ENCODE peak calls at places on chromosomes 13 and 19, in eight cellular contexts. One of them, this sample, is unnamed.

GRCh38 chr13:37473035-37473434 is 125.5 kb downstream of the POSTN start:
- DNase-seq in cardiac muscle cell: no peak
- DNase-seq in transverse colon: no peak
- DNase-seq in adrenal gland: no peak
- DNase-seq in right cardiac atrium: no peak
- DNase-seq in hepatocyte: no peak
- DNase-seq in tibial nerve: no peak
- DNase-seq in CD4-positive, alpha-beta memory T cell: no peak
- DNase-seq in this sample: no peak

GRCh38 chr13:43411741-43412140 is 375.0 kb downstream of the ENOX1 start:
- DNase-seq in hepatocyte: no peak
- DNase-seq in cardiac muscle cell: no peak
- DNase-seq in adrenal gland: peak; percentile 67
- DNase-seq in tibial nerve: no peak
- DNase-seq in CD4-positive, alpha-beta memory T cell: no peak
- DNase-seq in right cardiac atrium: peak; percentile 58
- DNase-seq in transverse colon: peak; percentile 19
- DNase-seq in this sample: no peak

GRCh38 chr13:98144501-98145350 is 1.8 kb downstream of the FARP1 start:
- DNase-seq in CD4-positive, alpha-beta memory T cell: no peak
- DNase-seq in transverse colon: no peak
- DNase-seq in tibial nerve: no peak
- DNase-seq in adrenal gland: peak; percentile 58
- DNase-seq in hepatocyte: peak; percentile 49
- DNase-seq in cardiac muscle cell: peak; percentile 32
- DNase-seq in right cardiac atrium: no peak
- DNase-seq in this sample: no peak

GRCh38 chr13:37059848-37060192 is 332 bp upstream of the SUPT20H start:
- DNase-seq in right cardiac atrium: no peak
- DNase-seq in hepatocyte: no peak
- DNase-seq in CD4-positive, alpha-beta memory T cell: no peak
- DNase-seq in tibial nerve: no peak
- DNase-seq in transverse colon: no peak
- DNase-seq in adrenal gland: no peak
- DNase-seq in cardiac muscle cell: no peak
- DNase-seq in this sample: no peak

GRCh38 chr13:50030315-50030714 is 15.1 kb downstream of the KCNRG start:
- DNase-seq in right cardiac atrium: no peak
- DNase-seq in transverse colon: no peak
- DNase-seq in adrenal gland: no peak
- DNase-seq in cardiac muscle cell: no peak
- DNase-seq in hepatocyte: no peak
- DNase-seq in CD4-positive, alpha-beta memory T cell: no peak
- DNase-seq in tibial nerve: no peak
- DNase-seq in this sample: no peak

GRCh38 chr19:56765107-56765506 is 75.4 kb downstream of the PEG3 start:
- DNase-seq in tibial nerve: no peak
- DNase-seq in hepatocyte: no peak
- DNase-seq in transverse colon: peak; percentile 26
- DNase-seq in CD4-positive, alpha-beta memory T cell: no peak
- DNase-seq in adrenal gland: peak; percentile 87
- DNase-seq in cardiac muscle cell: no peak
- DNase-seq in right cardiac atrium: peak; percentile 87
- DNase-seq in this sample: peak; percentile 69

GRCh38 chr19:55370305-55370988 is at the start of gene IL11:
- DNase-seq in tibial nerve: no peak
- DNase-seq in transverse colon: no peak
- DNase-seq in right cardiac atrium: peak; percentile 31
- DNase-seq in adrenal gland: no peak
- DNase-seq in CD4-positive, alpha-beta memory T cell: no peak
- DNase-seq in cardiac muscle cell: no peak
- DNase-seq in hepatocyte: peak; percentile 59
- DNase-seq in this sample: no peak

GRCh38 chr13:41075034-41075433 is 13.7 kb downstream of the WBP4 start:
- DNase-seq in tibial nerve: peak; percentile 54
- DNase-seq in hepatocyte: peak; percentile 67
- DNase-seq in CD4-positive, alpha-beta memory T cell: no peak
- DNase-seq in cardiac muscle cell: peak; percentile 64
- DNase-seq in right cardiac atrium: no peak
- DNase-seq in transverse colon: no peak
- DNase-seq in adrenal gland: no peak
- DNase-seq in this sample: no peak

GRCh38 chr19:51607077-51607476 is 23.1 kb downstream of the SIGLEC5 start:
- DNase-seq in transverse colon: peak; percentile 66
- DNase-seq in tibial nerve: no peak
- DNase-seq in cardiac muscle cell: no peak
- DNase-seq in right cardiac atrium: no peak
- DNase-seq in adrenal gland: no peak
- DNase-seq in hepatocyte: no peak
- DNase-seq in CD4-positive, alpha-beta memory T cell: no peak
- DNase-seq in this sample: no peak

GRCh38 chr13:113064534-113065405 is 40.8 kb upstream of the F7 start:
- DNase-seq in CD4-positive, alpha-beta memory T cell: no peak
- DNase-seq in hepatocyte: no peak
- DNase-seq in cardiac muscle cell: no peak
- DNase-seq in adrenal gland: no peak
- DNase-seq in transverse colon: no peak
- DNase-seq in right cardiac atrium: no peak
- DNase-seq in tibial nerve: no peak
- DNase-seq in this sample: peak; percentile 27

GRCh38 chr13:26074706-26075105 is 22.9 kb upstream of the SHISA2 start:
- DNase-seq in tibial nerve: no peak
- DNase-seq in CD4-positive, alpha-beta memory T cell: no peak
- DNase-seq in adrenal gland: no peak
- DNase-seq in right cardiac atrium: no peak
- DNase-seq in cardiac muscle cell: no peak
- DNase-seq in transverse colon: no peak
- DNase-seq in hepatocyte: peak; percentile 13
- DNase-seq in this sample: no peak

GRCh38 chr13:93882086-93882651 is 597.3 kb downstream of the DCT start:
- DNase-seq in CD4-positive, alpha-beta memory T cell: no peak
- DNase-seq in right cardiac atrium: no peak
- DNase-seq in tibial nerve: no peak
- DNase-seq in transverse colon: no peak
- DNase-seq in adrenal gland: no peak
- DNase-seq in cardiac muscle cell: no peak
- DNase-seq in hepatocyte: no peak
- DNase-seq in this sample: no peak

GRCh38 chr13:103634066-103634465 is 567.8 kb upstream of the SLC10A2 start:
- DNase-seq in hepatocyte: no peak
- DNase-seq in adrenal gland: no peak
- DNase-seq in cardiac muscle cell: no peak
- DNase-seq in right cardiac atrium: no peak
- DNase-seq in CD4-positive, alpha-beta memory T cell: no peak
- DNase-seq in tibial nerve: no peak
- DNase-seq in transverse colon: no peak
- DNase-seq in this sample: no peak

GRCh38 chr19:46716672-46717033 is 261 bp downstream of the PRKD2 start:
- DNase-seq in tibial nerve: no peak
- DNase-seq in right cardiac atrium: no peak
- DNase-seq in hepatocyte: no peak
- DNase-seq in transverse colon: no peak
- DNase-seq in CD4-positive, alpha-beta memory T cell: no peak
- DNase-seq in cardiac muscle cell: peak; percentile 33
- DNase-seq in adrenal gland: no peak
- DNase-seq in this sample: no peak

GRCh38 chr19:39637891-39638290 is 17.8 kb upstream of the LGALS16 start:
- DNase-seq in right cardiac atrium: no peak
- DNase-seq in CD4-positive, alpha-beta memory T cell: no peak
- DNase-seq in transverse colon: no peak
- DNase-seq in hepatocyte: no peak
- DNase-seq in tibial nerve: no peak
- DNase-seq in cardiac muscle cell: no peak
- DNase-seq in adrenal gland: no peak
- DNase-seq in this sample: no peak

GRCh38 chr19:47658431-47659383 is 49.8 kb downstream of the BICRA start:
- DNase-seq in hepatocyte: peak; percentile 67
- DNase-seq in right cardiac atrium: peak; percentile 27
- DNase-seq in tibial nerve: no peak
- DNase-seq in CD4-positive, alpha-beta memory T cell: no peak
- DNase-seq in transverse colon: peak; percentile 65
- DNase-seq in adrenal gland: no peak
- DNase-seq in cardiac muscle cell: no peak
- DNase-seq in this sample: no peak

GRCh38 chr19:17385878-17386611 is 8.0 kb downstream of the CCDC194 start:
- DNase-seq in tibial nerve: peak; percentile 49
- DNase-seq in cardiac muscle cell: peak; percentile 68
- DNase-seq in CD4-positive, alpha-beta memory T cell: peak; percentile 51
- DNase-seq in transverse colon: peak; percentile 68
- DNase-seq in hepatocyte: peak; percentile 78
- DNase-seq in adrenal gland: peak; percentile 84
- DNase-seq in right cardiac atrium: peak; percentile 88
- DNase-seq in this sample: peak; percentile 84

GRCh38 chr19:2554856-2555255 is 78.9 kb downstream of the GADD45B start:
- DNase-seq in hepatocyte: no peak
- DNase-seq in transverse colon: no peak
- DNase-seq in adrenal gland: no peak
- DNase-seq in tibial nerve: no peak
- DNase-seq in right cardiac atrium: peak; percentile 49
- DNase-seq in CD4-positive, alpha-beta memory T cell: no peak
- DNase-seq in cardiac muscle cell: no peak
- DNase-seq in this sample: peak; percentile 80

GRCh38 chr13:48818495-48818961 is 157.2 kb upstream of the FNDC3A start:
- DNase-seq in right cardiac atrium: no peak
- DNase-seq in cardiac muscle cell: no peak
- DNase-seq in CD4-positive, alpha-beta memory T cell: no peak
- DNase-seq in tibial nerve: no peak
- DNase-seq in adrenal gland: no peak
- DNase-seq in hepatocyte: peak; percentile 68
- DNase-seq in transverse colon: no peak
- DNase-seq in this sample: no peak

GRCh38 chr19:33577947-33578346 is 43.8 kb upstream of the CHST8 start:
- DNase-seq in adrenal gland: no peak
- DNase-seq in hepatocyte: no peak
- DNase-seq in cardiac muscle cell: no peak
- DNase-seq in tibial nerve: no peak
- DNase-seq in CD4-positive, alpha-beta memory T cell: no peak
- DNase-seq in transverse colon: no peak
- DNase-seq in right cardiac atrium: no peak
- DNase-seq in this sample: no peak

GRCh38 chr19:33580645-33581037 is 41.1 kb upstream of the CHST8 start:
- DNase-seq in cardiac muscle cell: no peak
- DNase-seq in tibial nerve: no peak
- DNase-seq in right cardiac atrium: no peak
- DNase-seq in hepatocyte: no peak
- DNase-seq in transverse colon: no peak
- DNase-seq in CD4-positive, alpha-beta memory T cell: no peak
- DNase-seq in adrenal gland: no peak
- DNase-seq in this sample: no peak

GRCh38 chr19:33574824-33575223 is 46.9 kb upstream of the CHST8 start:
- DNase-seq in cardiac muscle cell: no peak
- DNase-seq in tibial nerve: no peak
- DNase-seq in transverse colon: no peak
- DNase-seq in adrenal gland: no peak
- DNase-seq in CD4-positive, alpha-beta memory T cell: no peak
- DNase-seq in hepatocyte: no peak
- DNase-seq in right cardiac atrium: no peak
- DNase-seq in this sample: no peak

GRCh38 chr19:33578697-33579096 is 43.1 kb upstream of the CHST8 start:
- DNase-seq in tibial nerve: no peak
- DNase-seq in hepatocyte: no peak
- DNase-seq in cardiac muscle cell: no peak
- DNase-seq in right cardiac atrium: no peak
- DNase-seq in CD4-positive, alpha-beta memory T cell: no peak
- DNase-seq in adrenal gland: no peak
- DNase-seq in transverse colon: no peak
- DNase-seq in this sample: no peak

GRCh38 chr19:33580026-33580644 is 41.6 kb upstream of the CHST8 start:
- DNase-seq in CD4-positive, alpha-beta memory T cell: no peak
- DNase-seq in adrenal gland: no peak
- DNase-seq in right cardiac atrium: no peak
- DNase-seq in transverse colon: no peak
- DNase-seq in tibial nerve: no peak
- DNase-seq in hepatocyte: peak; percentile 18
- DNase-seq in cardiac muscle cell: no peak
- DNase-seq in this sample: no peak
- H3K27ac ChIP-seq in CD4-positive, alpha-beta memory T cell: no peak overlapping the region
- H3K27ac ChIP-seq in adrenal gland: no peak overlapping the region
- H3K27ac ChIP-seq in right cardiac atrium: no peak overlapping the region
- H3K27ac ChIP-seq in transverse colon: no peak overlapping the region
- H3K27ac ChIP-seq in tibial nerve: no peak overlapping the region
- H3K27ac ChIP-seq in hepatocyte: no peak overlapping the region
- H3K27ac ChIP-seq in cardiac muscle cell: no peak overlapping the region
- H3K27ac ChIP-seq in this sample: no peak overlapping the region

GRCh38 chr19:58338336-58338735 is 11.5 kb downstream of the ZSCAN22 start:
- DNase-seq in adrenal gland: no peak
- DNase-seq in CD4-positive, alpha-beta memory T cell: no peak
- DNase-seq in right cardiac atrium: no peak
- DNase-seq in hepatocyte: no peak
- DNase-seq in transverse colon: no peak
- DNase-seq in tibial nerve: no peak
- DNase-seq in cardiac muscle cell: no peak
- DNase-seq in this sample: no peak
- H3K4me1 ChIP-seq in adrenal gland: no peaks in the 10 kb centered on the region
- H3K4me1 ChIP-seq in CD4-positive, alpha-beta memory T cell: no peaks in the 10 kb centered on the region
- H3K4me1 ChIP-seq in right cardiac atrium: no peaks in the 10 kb centered on the region
- H3K4me1 ChIP-seq in hepatocyte: no peaks in the 10 kb centered on the region
- H3K4me1 ChIP-seq in transverse colon: no peaks in the 10 kb centered on the region
- H3K4me1 ChIP-seq in tibial nerve: no peaks in the 10 kb centered on the region
- H3K4me1 ChIP-seq in cardiac muscle cell: no peaks in the 10 kb centered on the region
- H3K4me1 ChIP-seq in this sample: no peaks in the 10 kb centered on the region

GRCh38 chr19:35141627-35142401 is 1.2 kb upstream of the FXYD7 start:
- DNase-seq in CD4-positive, alpha-beta memory T cell: peak; percentile 67
- DNase-seq in cardiac muscle cell: no peak
- DNase-seq in transverse colon: no peak
- DNase-seq in adrenal gland: no peak
- DNase-seq in tibial nerve: no peak
- DNase-seq in right cardiac atrium: peak; percentile 63
- DNase-seq in hepatocyte: no peak
- DNase-seq in this sample: no peak
- H3K4me3 ChIP-seq in CD4-positive, alpha-beta memory T cell: peak overlapping the region; percentile 24
- H3K4me3 ChIP-seq in cardiac muscle cell: no peak overlapping the region
- H3K4me3 ChIP-seq in transverse colon: no peak overlapping the region
- H3K4me3 ChIP-seq in adrenal gland: no peak overlapping the region
- H3K4me3 ChIP-seq in tibial nerve: peak overlapping the region; percentile 31
- H3K4me3 ChIP-seq in right cardiac atrium: no peak overlapping the region
- H3K4me3 ChIP-seq in hepatocyte: no peak overlapping the region
- H3K4me3 ChIP-seq in this sample: no peak overlapping the region

DNA sequence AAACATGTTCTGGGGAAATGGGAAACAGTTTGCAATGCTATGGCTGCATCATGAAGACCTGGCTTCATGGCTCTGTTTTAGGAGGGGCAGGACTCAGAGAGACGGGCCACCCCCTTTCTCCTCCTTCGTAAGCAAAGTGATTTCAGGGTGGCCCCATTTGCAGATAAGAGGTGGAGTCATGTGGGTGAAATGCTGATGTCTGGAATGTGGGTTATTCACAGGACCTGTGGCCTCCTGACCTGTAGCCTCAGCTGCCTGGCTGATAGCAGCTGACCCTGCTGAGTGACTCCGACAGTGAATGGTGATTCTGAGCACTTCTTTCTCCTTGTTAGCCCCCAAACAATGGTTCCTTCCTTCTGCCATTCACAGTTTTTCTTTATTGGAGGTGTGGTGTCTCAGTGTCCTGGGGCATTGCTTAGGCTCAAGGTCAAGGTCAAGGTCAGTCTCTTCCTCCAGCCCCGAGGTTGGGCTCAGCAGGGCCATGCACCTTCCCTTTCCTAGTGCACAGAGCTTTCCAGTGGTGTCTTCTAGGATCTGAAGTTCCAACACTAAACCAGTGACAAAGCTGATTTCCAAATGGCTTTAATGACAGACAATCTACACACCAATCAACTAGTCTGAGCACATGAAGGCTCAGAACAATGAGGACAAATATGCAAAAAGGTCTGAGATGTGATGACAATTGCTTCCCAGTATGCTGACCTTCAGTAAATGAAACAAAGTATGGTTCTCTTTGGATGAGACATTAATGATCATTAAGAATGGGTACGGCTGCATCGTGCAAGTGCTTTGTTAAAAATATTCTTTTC is 49.6 kb upstream of the ANKRD10 start:
- DNase-seq in adrenal gland: no peak
- DNase-seq in CD4-positive, alpha-beta memory T cell: no peak
- DNase-seq in transverse colon: no peak
- DNase-seq in hepatocyte: peak; percentile 22
- DNase-seq in tibial nerve: no peak
- DNase-seq in cardiac muscle cell: no peak
- DNase-seq in right cardiac atrium: no peak
- DNase-seq in this sample: no peak
- H3K27ac ChIP-seq in adrenal gland: no peak overlapping the region
- H3K27ac ChIP-seq in CD4-positive, alpha-beta memory T cell: no peak overlapping the region
- H3K27ac ChIP-seq in transverse colon: no peak overlapping the region
- H3K27ac ChIP-seq in hepatocyte: peak overlapping the region; percentile 91
- H3K27ac ChIP-seq in tibial nerve: no peak overlapping the region
- H3K27ac ChIP-seq in cardiac muscle cell: no peak overlapping the region
- H3K27ac ChIP-seq in right cardiac atrium: no peak overlapping the region
- H3K27ac ChIP-seq in this sample: no peak overlapping the region